ENCODE peak calls at places on chromosome 2, in four cellular contexts. K, R, O and G are unnamed samples.

GRCh38 chr2:231483398-231484329 is 19.4 kb upstream of the NCL start:
- DNase-seq in K (no peak), R (peak; percentile 49), O (peak; percentile 31), G (peak; percentile 50)

GRCh38 chr2:231332872-231333500 is 62.5 kb upstream of the B3GNT7 start:
- DNase-seq in K (no peak), R (no peak), O (no peak), G (no peak)

GRCh38 chr2:175147196-175147595 is 20.8 kb downstream of the ATF2 start:
- DNase-seq in K (no peak), R (no peak), O (peak; percentile 44), G (no peak)

GRCh38 chr2:105557515-105557914 is 158.7 kb upstream of the FHL2 start:
- DNase-seq in K (no peak), R (no peak), O (no peak), G (no peak)

GRCh38 chr2:96148410-96149217 is 3.4 kb upstream of the DUSP2 start:
- DNase-seq in K (peak; percentile 91), R (peak; percentile 88), O (peak; percentile 93), G (peak; percentile 96)

GRCh38 chr2:141331127-141331526 is 799.7 kb downstream of the LRP1B start:
- DNase-seq in K (peak; percentile 83), R (no peak), O (peak; percentile 94), G (no peak)

GRCh38 chr2:182980115-182980514 is 58.1 kb downstream of the NCKAP1 start:
- DNase-seq in K (peak; percentile 21), R (no peak), O (peak; percentile 67), G (no peak)

GRCh38 chr2:11488809-11489208 is 22.8 kb upstream of the E2F6 start:
- DNase-seq in K (no peak), R (no peak), O (no peak), G (no peak)

GRCh38 chr2:55231546-55232083 is 478 bp downstream of the CLHC1 start:
- DNase-seq in K (peak; percentile 50), R (no peak), O (peak; percentile 51), G (no peak)

GRCh38 chr2:69384618-69385081 is 2.4 kb downstream of the GFPT1 start:
- DNase-seq in K (no peak), R (no peak), O (peak; percentile 20), G (no peak)

GRCh38 chr2:38682008-38682575 is 16.2 kb downstream of the GALM start:
- DNase-seq in K (no peak), R (no peak), O (no peak), G (no peak)

GRCh38 chr2:163673522-163673921 is 62.3 kb downstream of the FIGN start:
- DNase-seq in K (no peak), R (no peak), O (no peak), G (no peak)

GRCh38 chr2:238100821-238101771 is 956 bp downstream of the ESPNL start:
- DNase-seq in K (no peak), R (peak; percentile 29), O (no peak), G (peak; percentile 35)

GRCh38 chr2:37984589-37984988 is 59.5 kb downstream of the RMDN2 start:
- DNase-seq in K (peak; percentile 25), R (no peak), O (peak; percentile 67), G (no peak)

GRCh38 chr2:172896541-172897144 is 161.0 kb downstream of the RAPGEF4 start:
- DNase-seq in K (no peak), R (no peak), O (no peak), G (no peak)

GRCh38 chr2:240252872-240253511 is 112.5 kb upstream of the OTOS start:
- DNase-seq in K (no peak), R (no peak), O (no peak), G (no peak)

GRCh38 chr2:193806088-193806774 is 1611.5 kb upstream of the TMEFF2 start:
- DNase-seq in K (no peak), R (no peak), O (peak; percentile 31), G (no peak)

GRCh38 chr2:132815522-132815921 is 145.5 kb upstream of the LYPD1 start:
- DNase-seq in K (peak; percentile 65), R (no peak), O (peak; percentile 56), G (no peak)

GRCh38 chr2:224121406-224122067 is 82.5 kb upstream of the SERPINE2 start:
- DNase-seq in K (no peak), R (no peak), O (no peak), G (no peak)

GRCh38 chr2:173090291-173090877 is 14.7 kb downstream of the MAP3K20 start:
- DNase-seq in K (no peak), R (no peak), O (peak; percentile 80), G (no peak)

GRCh38 chr2:188512456-188512855 is 220.8 kb downstream of the GULP1 start:
- DNase-seq in K (peak; percentile 54), R (no peak), O (peak; percentile 81), G (no peak)

GRCh38 chr2:169139993-169140767 is 70.8 kb downstream of the DHRS9 start:
- DNase-seq in K (no peak), R (no peak), O (no peak), G (no peak)

GRCh38 chr2:169137924-169138323 is 68.6 kb downstream of the DHRS9 start:
- DNase-seq in K (peak; percentile 25), R (no peak), O (no peak), G (no peak)

GRCh38 chr2:169139145-169139544 is 69.8 kb downstream of the DHRS9 start:
- DNase-seq in K (no peak), R (no peak), O (no peak), G (no peak)

GRCh38 chr2:169143998-169144397 is 74.6 kb downstream of the DHRS9 start:
- DNase-seq in K (no peak), R (no peak), O (no peak), G (no peak)

GRCh38 chr2:169141713-169142352 is 72.5 kb downstream of the DHRS9 start:
- DNase-seq in K (peak; percentile 83), R (peak; percentile 48), O (peak; percentile 74), G (peak; percentile 81)
- TF ChIP-seq CTCF in K (peak; percentile 76), R (peak; percentile 84), O (peak; percentile 96), G (peak; percentile 71)

GRCh38 chr2:157497603-157498314 is 53.9 kb upstream of the CYTIP start:
- DNase-seq in K (peak; percentile 54), R (no peak), O (peak; percentile 63), G (peak; percentile 60)
- TF ChIP-seq CTCF in K (peak; percentile 63), R (peak; percentile 77), O (peak; percentile 78), G (peak; percentile 86)

GRCh38 chr2:3656762-3657691 is 973 bp upstream of the ALLC start:
- DNase-seq in K (no peak), R (no peak), O (peak; percentile 74), G (no peak)
- TF ChIP-seq CTCF in K (no peak), R (no peak), O (no peak), G (no peak)

DNA sequence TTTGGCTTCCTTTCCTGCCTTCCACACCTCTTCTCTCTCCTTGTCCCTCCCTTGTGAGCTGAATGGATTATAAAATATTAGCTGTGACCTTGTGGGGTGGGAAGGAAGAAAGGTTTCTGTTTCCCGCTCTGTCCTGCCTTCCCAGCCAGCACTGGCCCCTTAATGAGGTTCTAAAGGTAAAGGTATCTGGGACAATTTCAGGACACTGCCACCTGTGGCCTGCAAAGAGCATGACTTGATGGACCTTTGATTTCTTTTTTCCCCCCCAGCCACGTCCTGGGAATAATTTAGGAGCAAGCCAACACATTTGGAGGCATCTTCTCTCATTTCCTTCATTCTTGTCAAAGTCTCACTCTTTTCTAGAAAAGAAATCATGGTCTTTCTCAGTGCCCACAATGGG is 246.7 kb upstream of the EPAS1 start:
- DNase-seq in K (no peak), R (no peak), O (no peak), G (no peak)
- TF ChIP-seq CTCF in K (no peak), R (no peak), O (peak; percentile 19), G (no peak)

DNA sequence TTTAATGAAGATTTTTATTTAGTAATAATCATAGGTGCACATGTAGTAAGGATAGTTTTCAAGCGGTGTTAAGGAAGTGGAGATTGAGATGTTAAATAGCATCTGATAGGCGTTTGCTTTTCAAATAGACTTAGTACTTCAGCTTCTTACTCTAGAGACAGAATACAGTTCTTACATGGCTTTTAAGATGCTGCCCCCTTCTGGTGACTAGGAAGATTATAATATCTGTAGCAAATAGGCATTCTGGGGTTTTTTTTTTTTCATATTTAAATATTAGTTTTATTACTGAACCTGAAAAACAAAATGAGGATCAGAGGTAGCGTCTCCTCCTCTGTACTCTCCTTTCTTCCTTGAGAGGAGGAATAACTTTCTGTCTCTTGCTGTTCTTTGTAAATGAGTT is 100.2 kb downstream of the AGAP1 start:
- DNase-seq in K (peak; percentile 85), R (no peak), O (peak; percentile 95), G (no peak)
- TF ChIP-seq CTCF in K (peak; percentile 44), R (peak; percentile 58), O (peak; percentile 56), G (peak; percentile 76)

DNA sequence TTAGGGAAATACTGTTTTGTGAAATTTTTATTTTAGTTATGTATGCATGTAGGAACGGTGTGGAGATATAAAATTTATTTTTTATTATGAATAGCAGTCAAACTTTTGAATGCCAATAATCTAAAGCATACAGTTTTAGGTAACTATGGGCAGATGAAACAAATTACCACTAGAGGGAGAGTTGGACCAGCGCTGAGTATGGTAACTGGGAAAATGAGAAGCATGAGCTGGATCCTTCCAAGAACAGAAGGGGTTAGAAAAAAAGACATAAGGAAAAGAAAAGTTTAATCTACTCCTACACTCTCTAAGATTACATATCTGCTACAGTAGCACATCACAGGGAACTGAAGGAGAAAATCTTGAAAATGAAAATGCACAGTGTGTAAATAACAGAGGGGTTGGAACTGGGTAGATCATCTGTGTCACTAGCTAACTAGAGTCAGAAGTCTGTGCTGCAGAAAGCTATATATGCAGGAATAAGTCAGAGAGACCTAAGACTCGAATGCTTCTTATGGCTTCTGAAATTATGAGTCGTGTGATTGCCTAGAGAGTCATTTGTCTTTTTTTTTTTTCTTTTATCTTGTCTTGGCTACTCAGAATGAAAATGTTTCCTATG is 15.6 kb downstream of the REG3G start:
- DNase-seq in K (no peak), R (no peak), O (no peak), G (no peak)
- TF ChIP-seq CTCF in K (peak; percentile 34), R (no peak), O (peak; percentile 21), G (peak; percentile 31)

DNA sequence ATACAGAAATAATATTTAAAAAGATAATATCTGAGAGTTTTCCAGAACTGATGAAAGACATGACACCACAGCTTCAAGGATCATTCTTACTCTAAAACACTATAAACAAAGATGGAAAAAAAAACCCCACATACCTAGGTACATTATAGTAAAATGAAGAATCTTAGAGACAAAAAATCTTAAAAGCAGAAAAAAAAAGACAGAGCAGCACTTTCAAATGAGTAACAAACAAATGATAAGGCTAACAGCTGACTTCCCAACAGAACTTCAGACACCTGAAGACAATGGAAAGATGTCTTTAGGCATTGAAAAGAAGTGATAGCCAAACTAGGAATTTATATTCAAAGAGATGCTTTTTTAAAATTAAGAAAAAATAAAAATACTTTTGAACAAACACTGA is 21.2 kb upstream of the AFF3 start:
- DNase-seq in K (no peak), R (no peak), O (no peak), G (no peak)
- TF ChIP-seq CTCF in K (no peak), R (no peak), O (no peak), G (no peak)

GRCh38 chr2:18001671-18002070 is 123.2 kb downstream of the KCNS3 start:
- DNase-seq in K (no peak), R (no peak), O (no peak), G (no peak)
- TF ChIP-seq CTCF in K (peak; percentile 4), R (no peak), O (peak; percentile 13), G (no peak)